ENCODE peak calls at places on chromosomes 7 and 10, in six cellular contexts. One of them, this sample, is unnamed.

GRCh38 chr10:98371421-98371820 is 43.6 kb downstream of the PYROXD2 start:
- DNase-seq in GM12892: no peak
- DNase-seq in GM12878: no peak
- DNase-seq in H1: no peak
- DNase-seq in HepG2: no peak
- DNase-seq in K562: no peak
- DNase-seq in this sample: no peak

GRCh38 chr10:104076743-104077160 is 8.9 kb downstream of the COL17A1 start:
- DNase-seq in GM12892: no peak
- DNase-seq in GM12878: no peak
- DNase-seq in H1: no peak
- DNase-seq in HepG2: no peak
- DNase-seq in K562: no peak
- DNase-seq in this sample: no peak

GRCh38 chr7:64515781-64516180 is 47.1 kb downstream of the ZNF680 start:
- DNase-seq in GM12892: no peak
- DNase-seq in GM12878: no peak
- DNase-seq in H1: no peak
- DNase-seq in HepG2: no peak
- DNase-seq in K562: no peak
- DNase-seq in this sample: no peak

GRCh38 chr7:145850636-145851035 is 266.0 kb upstream of the CNTNAP2 start:
- DNase-seq in GM12892: no peak
- DNase-seq in GM12878: no peak
- DNase-seq in H1: no peak
- DNase-seq in HepG2: no peak
- DNase-seq in K562: no peak
- DNase-seq in this sample: no peak

GRCh38 chr10:20630092-20630643 is 266.9 kb downstream of the NEBL start:
- DNase-seq in GM12892: no peak
- DNase-seq in GM12878: no peak
- DNase-seq in H1: no peak
- DNase-seq in HepG2: no peak
- DNase-seq in K562: no peak
- DNase-seq in this sample: no peak

GRCh38 chr7:81501220-81501619 is 268.6 kb downstream of the HGF start:
- DNase-seq in GM12892: no peak
- DNase-seq in GM12878: no peak
- DNase-seq in H1: no peak
- DNase-seq in HepG2: no peak
- DNase-seq in K562: no peak
- DNase-seq in this sample: no peak

GRCh38 chr10:26776258-26776657 is 78.8 kb downstream of the PDSS1 start:
- DNase-seq in GM12892: no peak
- DNase-seq in GM12878: no peak
- DNase-seq in H1: no peak
- DNase-seq in HepG2: no peak
- DNase-seq in K562: no peak
- DNase-seq in this sample: no peak

GRCh38 chr7:124566576-124566975 is 199.0 kb downstream of the GPR37 start:
- DNase-seq in GM12892: no peak
- DNase-seq in GM12878: no peak
- DNase-seq in H1: no peak
- DNase-seq in HepG2: no peak
- DNase-seq in K562: no peak
- DNase-seq in this sample: no peak

GRCh38 chr10:73859441-73860049 is 14.8 kb downstream of the CAMK2G start:
- DNase-seq in GM12892: no peak
- DNase-seq in GM12878: peak
- DNase-seq in H1: no peak
- DNase-seq in HepG2: no peak
- DNase-seq in K562: no peak
- DNase-seq in this sample: peak

GRCh38 chr7:923108-924041 is 31.1 kb downstream of the ADAP1 start:
- DNase-seq in GM12892: peak
- DNase-seq in GM12878: peak
- DNase-seq in H1: peak
- DNase-seq in HepG2: no peak
- DNase-seq in K562: peak
- DNase-seq in this sample: peak

GRCh38 chr10:112313911-112314310 is 30.7 kb downstream of the TECTB start:
- DNase-seq in GM12892: no peak
- DNase-seq in GM12878: no peak
- DNase-seq in H1: no peak
- DNase-seq in HepG2: no peak
- DNase-seq in K562: no peak
- DNase-seq in this sample: no peak

GRCh38 chr7:93040355-93040754 is 77.4 kb downstream of the SAMD9 start:
- DNase-seq in GM12892: no peak
- DNase-seq in GM12878: no peak
- DNase-seq in H1: peak
- DNase-seq in HepG2: no peak
- DNase-seq in K562: no peak
- DNase-seq in this sample: no peak

GRCh38 chr10:117136391-117136975 is 1.6 kb downstream of the VAX1 start:
- DNase-seq in GM12892: no peak
- DNase-seq in GM12878: no peak
- DNase-seq in H1: peak
- DNase-seq in HepG2: no peak
- DNase-seq in K562: no peak
- DNase-seq in this sample: no peak

GRCh38 chr10:58698777-58699356 is 186.2 kb downstream of the BICC1 start:
- DNase-seq in GM12892: no peak
- DNase-seq in GM12878: no peak
- DNase-seq in H1: no peak
- DNase-seq in HepG2: no peak
- DNase-seq in K562: no peak
- DNase-seq in this sample: no peak

GRCh38 chr7:151694828-151695580 is 175.3 kb upstream of the RHEB start:
- DNase-seq in GM12892: no peak
- DNase-seq in GM12878: no peak
- DNase-seq in H1: no peak
- DNase-seq in HepG2: peak
- DNase-seq in K562: no peak
- DNase-seq in this sample: no peak

GRCh38 chr10:112763916-112764520 is 186.0 kb upstream of the TCF7L2 start:
- DNase-seq in GM12892: no peak
- DNase-seq in GM12878: no peak
- DNase-seq in H1: no peak
- DNase-seq in HepG2: no peak
- DNase-seq in K562: no peak
- DNase-seq in this sample: no peak

GRCh38 chr7:16648551-16648950 is 2.6 kb downstream of the BZW2 start:
- DNase-seq in GM12892: no peak
- DNase-seq in GM12878: no peak
- DNase-seq in H1: no peak
- DNase-seq in HepG2: peak
- DNase-seq in K562: no peak
- DNase-seq in this sample: no peak

GRCh38 chr7:47337531-47337930 is 244.4 kb downstream of the TNS3 start:
- DNase-seq in GM12892: no peak
- DNase-seq in GM12878: peak
- DNase-seq in H1: no peak
- DNase-seq in HepG2: no peak
- DNase-seq in K562: no peak
- DNase-seq in this sample: no peak

GRCh38 chr7:151700621-151701185 is 176.2 kb downstream of the PRKAG2 start:
- DNase-seq in GM12892: no peak
- DNase-seq in GM12878: no peak
- DNase-seq in H1: no peak
- DNase-seq in HepG2: no peak
- DNase-seq in K562: no peak
- DNase-seq in this sample: no peak

GRCh38 chr7:120407015-120407414 is 134.0 kb downstream of the KCND2 start:
- DNase-seq in GM12892: no peak
- DNase-seq in GM12878: no peak
- DNase-seq in H1: no peak
- DNase-seq in HepG2: no peak
- DNase-seq in K562: no peak
- DNase-seq in this sample: no peak

GRCh38 chr10:66639351-66639750 is 286.5 kb upstream of the LRRTM3 start:
- DNase-seq in GM12892: no peak
- DNase-seq in GM12878: no peak
- DNase-seq in H1: no peak
- DNase-seq in HepG2: no peak
- DNase-seq in K562: no peak
- DNase-seq in this sample: no peak

GRCh38 chr10:125799446-125799845 is 23.6 kb downstream of the UROS start:
- DNase-seq in GM12892: no peak
- DNase-seq in GM12878: no peak
- DNase-seq in H1: no peak
- DNase-seq in HepG2: no peak
- DNase-seq in K562: peak
- DNase-seq in this sample: no peak

GRCh38 chr10:17649836-17650235 is 5.9 kb downstream of the STAM start:
- DNase-seq in GM12892: no peak
- DNase-seq in GM12878: no peak
- DNase-seq in H1: no peak
- DNase-seq in HepG2: no peak
- DNase-seq in K562: no peak
- DNase-seq in this sample: no peak

GRCh38 chr10:48890904-48891839 is 48.5 kb downstream of the LRRC18 start:
- DNase-seq in GM12892: no peak
- DNase-seq in GM12878: no peak
- DNase-seq in H1: no peak
- DNase-seq in HepG2: no peak
- DNase-seq in K562: no peak
- DNase-seq in this sample: no peak
- TF ChIP-seq TAF1 in GM12892: no peak
- TF ChIP-seq TAF1 in GM12878: no peak
- TF ChIP-seq TAF1 in H1: no peak
- TF ChIP-seq TAF1 in HepG2: no peak
- TF ChIP-seq TAF1 in K562: no peak
- TF ChIP-seq TAF1 in this sample: no peak

DNA sequence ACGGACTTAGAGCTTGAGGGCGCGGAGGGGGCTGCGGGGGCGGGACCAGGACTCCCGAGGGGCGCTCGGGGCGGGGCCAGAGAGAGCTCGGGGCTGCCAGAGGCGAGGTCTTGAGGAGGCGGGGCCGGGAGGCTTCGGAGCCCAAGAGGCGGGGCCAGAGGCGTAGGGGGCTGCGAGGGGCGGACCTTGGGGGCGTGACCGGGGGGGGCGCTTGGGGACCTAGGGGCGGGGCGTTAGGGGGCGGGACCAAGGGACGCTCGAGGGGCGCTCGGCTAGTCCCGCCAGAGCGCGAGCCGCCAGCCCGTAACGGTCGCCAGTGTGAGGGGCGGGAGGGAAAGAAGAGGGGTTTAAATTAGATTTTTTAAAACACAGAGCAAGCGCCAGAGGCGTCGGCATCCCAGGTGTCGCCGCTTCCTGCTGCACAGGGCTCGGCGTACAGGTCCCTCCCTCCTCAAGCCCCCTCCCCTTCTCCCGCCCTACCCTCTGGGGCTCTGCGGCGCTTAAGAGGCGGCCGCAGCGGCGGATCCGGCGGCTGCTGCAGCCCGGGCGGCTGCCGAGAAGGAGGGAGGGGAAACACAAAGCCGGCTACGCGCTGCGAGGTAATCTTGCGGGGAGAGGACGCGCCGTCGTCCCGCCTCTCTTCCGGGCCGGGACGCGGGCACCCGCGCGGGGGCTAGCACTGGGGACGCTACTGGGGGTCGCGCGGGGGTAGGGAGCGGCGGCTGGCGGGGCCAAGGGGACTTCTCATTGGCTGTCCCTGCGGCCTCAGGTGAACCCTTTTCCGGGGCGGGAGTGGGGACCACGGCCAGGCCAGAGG is at the start of gene ADD3:
- DNase-seq in GM12892: peak
- DNase-seq in GM12878: peak
- DNase-seq in H1: peak
- DNase-seq in HepG2: peak
- DNase-seq in K562: peak
- DNase-seq in this sample: peak
- TF ChIP-seq POLR2A in GM12892: no peak
- TF ChIP-seq POLR2A in GM12878: peak
- TF ChIP-seq POLR2A in H1: peak
- TF ChIP-seq POLR2A in HepG2: peak
- TF ChIP-seq POLR2A in K562: peak
- TF ChIP-seq POLR2A in this sample: no peak

DNA sequence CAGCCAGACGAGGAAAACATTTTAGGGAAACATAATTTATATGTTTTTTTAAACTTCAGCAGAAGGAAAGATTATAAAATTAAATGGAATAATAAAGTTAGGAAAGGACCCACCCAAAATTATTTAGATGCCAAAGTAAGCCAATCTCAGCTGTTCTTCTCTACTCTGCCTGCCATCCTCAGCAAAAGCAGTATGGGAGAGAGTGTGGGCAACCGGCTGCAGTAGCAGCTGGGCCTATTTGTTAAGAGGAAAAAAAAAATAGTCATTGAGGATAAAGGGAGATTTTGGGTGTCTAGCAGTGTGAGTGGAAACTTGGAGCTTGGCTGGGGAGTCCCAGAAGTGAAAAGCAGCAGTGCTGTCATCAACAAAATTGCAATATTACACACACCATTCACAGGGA is 15.4 kb downstream of the SEMA3E start:
- DNase-seq in GM12892: no peak
- DNase-seq in GM12878: no peak
- DNase-seq in H1: no peak
- DNase-seq in HepG2: no peak
- DNase-seq in K562: no peak
- DNase-seq in this sample: no peak
- TF ChIP-seq TAF1 in GM12892: no peak
- TF ChIP-seq TAF1 in GM12878: no peak
- TF ChIP-seq TAF1 in H1: no peak
- TF ChIP-seq TAF1 in HepG2: no peak
- TF ChIP-seq TAF1 in K562: no peak
- TF ChIP-seq TAF1 in this sample: no peak

DNA sequence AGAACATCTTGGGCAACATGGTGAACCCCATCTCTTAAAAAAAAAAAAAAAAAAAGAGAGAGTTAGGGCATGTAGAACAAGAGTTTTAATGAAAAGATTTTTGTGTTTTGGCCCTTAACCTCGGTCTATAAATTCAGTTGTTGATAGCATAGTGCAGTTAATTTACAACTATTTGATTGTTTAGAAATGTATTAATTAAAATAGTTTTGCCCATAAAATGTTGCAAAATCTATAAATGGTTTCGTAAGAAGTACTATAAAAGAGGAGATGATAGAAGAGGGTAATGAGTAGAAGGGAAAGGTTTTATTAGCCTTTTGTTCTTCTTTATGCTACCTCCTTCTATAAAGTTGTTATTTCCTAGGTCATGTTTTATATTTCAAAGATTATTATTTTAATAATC is 73.1 kb downstream of the MCU start:
- DNase-seq in GM12892: no peak
- DNase-seq in GM12878: no peak
- DNase-seq in H1: no peak
- DNase-seq in HepG2: no peak
- DNase-seq in K562: no peak
- DNase-seq in this sample: no peak
- TF ChIP-seq POLR2A in GM12892: no peak
- TF ChIP-seq POLR2A in GM12878: no peak
- TF ChIP-seq POLR2A in H1: no peak
- TF ChIP-seq POLR2A in HepG2: no peak
- TF ChIP-seq POLR2A in K562: no peak
- TF ChIP-seq POLR2A in this sample: no peak

GRCh38 chr7:50954716-50955115 is 172.0 kb upstream of the GRB10 start:
- DNase-seq in GM12892: no peak
- DNase-seq in GM12878: no peak
- DNase-seq in H1: no peak
- DNase-seq in HepG2: no peak
- DNase-seq in K562: no peak
- DNase-seq in this sample: no peak
- TF ChIP-seq TAF1 in GM12892: no peak
- TF ChIP-seq TAF1 in GM12878: no peak
- TF ChIP-seq TAF1 in H1: no peak
- TF ChIP-seq TAF1 in HepG2: no peak
- TF ChIP-seq TAF1 in K562: no peak
- TF ChIP-seq TAF1 in this sample: no peak